ENCODE peak calls at places on chromosome 17, in four cellular contexts. V, E, I and S are unnamed samples.

GRCh38 chr17:61467416-61468262 is 15.4 kb downstream of the TBX4 start:
- DNase-seq in V (no peak), E (no peak), I (no peak), S (no peak)

GRCh38 chr17:38844261-38844757 is 9.2 kb downstream of the RPL23 start:
- DNase-seq in V (no peak), E (no peak), I (no peak), S (no peak)

GRCh38 chr17:74742153-74742515 is 5.1 kb downstream of the RAB37 start:
- DNase-seq in V (no peak), E (no peak), I (no peak), S (no peak)

GRCh38 chr17:83008526-83008925 is 70.9 kb upstream of the METRNL start:
- DNase-seq in V (no peak), E (no peak), I (no peak), S (no peak)

GRCh38 chr17:29661220-29661619 is 38.5 kb upstream of the CORO6 start:
- DNase-seq in V (no peak), E (no peak), I (no peak), S (no peak)

GRCh38 chr17:44376124-44376523 is 12.5 kb upstream of the FAM171A2 start:
- DNase-seq in V (no peak), E (no peak), I (no peak), S (no peak)

GRCh38 chr17:1147664-1148063 is 32.1 kb downstream of the ABR start:
- DNase-seq in V (no peak), E (no peak), I (no peak), S (peak)

GRCh38 chr17:29645516-29646051 is 22.9 kb upstream of the CORO6 start:
- DNase-seq in V (no peak), E (no peak), I (no peak), S (no peak)

GRCh38 chr17:19753661-19754463 is 5.8 kb upstream of the ALDH3A1 start:
- DNase-seq in V (no peak), E (no peak), I (peak), S (peak)

GRCh38 chr17:33778505-33779398 is 476.3 kb upstream of the CCL2 start:
- DNase-seq in V (peak), E (no peak), I (peak), S (peak)

GRCh38 chr17:78678711-78679110 is 101.5 kb upstream of the DNAH17 start:
- DNase-seq in V (no peak), E (no peak), I (no peak), S (no peak)

GRCh38 chr17:4440690-4441686 is 7.2 kb downstream of the SPNS3 start:
- DNase-seq in V (no peak), E (no peak), I (no peak), S (no peak)

GRCh38 chr17:33322063-33322462 is 29.0 kb upstream of the ASIC2 start:
- DNase-seq in V (no peak), E (no peak), I (no peak), S (no peak)

GRCh38 chr17:66633322-66633965 is 201.5 kb upstream of the CACNG5 start:
- DNase-seq in V (peak), E (no peak), I (no peak), S (no peak)

GRCh38 chr17:10513284-10514067 is 4.9 kb downstream of the MYH1 start:
- DNase-seq in V (no peak), E (no peak), I (no peak), S (no peak)

GRCh38 chr17:81210868-81211267 is 11.9 kb downstream of the CEP131 start:
- DNase-seq in V (no peak), E (no peak), I (no peak), S (no peak)

GRCh38 chr17:55356440-55357328 is 65.0 kb downstream of the MMD start:
- DNase-seq in V (peak), E (no peak), I (peak), S (peak)

GRCh38 chr17:33982872-33983271 is 272.2 kb upstream of the CCL2 start:
- DNase-seq in V (no peak), E (no peak), I (no peak), S (no peak)